ENCODE peak calls at places on chromosomes 1 and 21, in nine cellular contexts. Z is lower lobe of right lung, C is WERI-Rb-1, R is sigmoid colon, P is A549, M is AG04450, F is HepG2, N is coronary artery, J is dorsolateral prefrontal cortex. O is an unnamed sample.

GRCh38 chr1:207754942-207755689 is 3.3 kb downstream of the CD46 start:
- DNase-seq in M (no peak), F (no peak), Z (no peak), N (no peak), R (no peak), J (no peak), P (no peak), C (no peak), O (no peak)

GRCh38 chr1:25063591-25064416 is 133.7 kb upstream of the RUNX3 start:
- DNase-seq in C (no peak), P (peak; percentile 15), J (no peak), N (no peak), Z (peak; percentile 6), R (no peak), F (no peak), M (no peak), O (no peak)

GRCh38 chr1:46117810-46118494 is 14.5 kb downstream of the PIK3R3 start:
- DNase-seq in N (no peak), P (no peak), M (no peak), Z (no peak), F (no peak), R (no peak), C (no peak), J (no peak), O (no peak)

GRCh38 chr1:71521655-71522264 is 440.9 kb upstream of the ZRANB2 start:
- DNase-seq in F (peak; percentile 2), M (peak; percentile 11), N (no peak), R (no peak), J (no peak), Z (no peak), C (peak; percentile 44), P (no peak), O (peak; percentile 55)

GRCh38 chr21:18244721-18245486 is at the start of gene CHODL:
- DNase-seq in R (no peak), Z (no peak), M (no peak), C (peak; percentile 31), J (no peak), F (no peak), P (no peak), N (no peak), O (no peak)

GRCh38 chr1:97870574-97870973 is 50.3 kb downstream of the DPYD start:
- DNase-seq in R (no peak), F (no peak), N (no peak), C (no peak), J (no peak), Z (no peak), P (no peak), M (no peak), O (no peak)

GRCh38 chr1:42746436-42747105 is 6.5 kb upstream of the CLDN19 start:
- DNase-seq in P (no peak), C (no peak), M (no peak), J (no peak), Z (no peak), R (no peak), N (no peak), F (no peak), O (no peak)

GRCh38 chr1:36285450-36286101 is 20.6 kb upstream of the SH3D21 start:
- DNase-seq in Z (no peak), N (no peak), R (peak; percentile 82), F (peak; percentile 86), C (peak; percentile 58), P (peak; percentile 73), J (no peak), M (peak; percentile 81), O (peak; percentile 90)

GRCh38 chr1:242205622-242206489 is 207.0 kb upstream of the MAP1LC3C start:
- DNase-seq in J (peak; percentile 58), P (no peak), N (no peak), Z (no peak), F (no peak), M (no peak), R (no peak), C (no peak), O (peak; percentile 2)

GRCh38 chr1:74506311-74506710 is 6.1 kb downstream of the LRRC53 start:
- DNase-seq in P (no peak), Z (no peak), C (peak; percentile 60), N (no peak), R (no peak), F (no peak), M (no peak), J (no peak), O (no peak)

GRCh38 chr1:109247401-109248365 is 1.7 kb upstream of the CELSR2 start:
- DNase-seq in F (no peak), Z (no peak), C (no peak), P (no peak), R (peak; percentile 44), M (no peak), N (peak; percentile 66), J (no peak), O (no peak)

GRCh38 chr1:200363200-200363933 is 46.5 kb downstream of the ZNF281 start:
- DNase-seq in F (no peak), Z (no peak), P (no peak), C (no peak), R (no peak), N (no peak), M (no peak), J (no peak), O (no peak)

GRCh38 chr1:153192697-153193096 is 10.5 kb upstream of the LELP1 start:
- DNase-seq in Z (no peak), F (peak; percentile 8), C (peak; percentile 91), M (no peak), R (no peak), J (no peak), P (no peak), N (no peak), O (no peak)

GRCh38 chr1:153194331-153195050 is 8.7 kb upstream of the LELP1 start:
- DNase-seq in N (no peak), J (no peak), R (no peak), M (no peak), F (no peak), Z (no peak), P (no peak), C (no peak), O (no peak)

GRCh38 chr1:153195216-153195615 is 8.0 kb upstream of the LELP1 start:
- DNase-seq in Z (no peak), C (no peak), N (no peak), F (no peak), M (no peak), R (no peak), P (no peak), J (no peak), O (no peak)

GRCh38 chr1:153190373-153190772 is 12.9 kb upstream of the LELP1 start:
- DNase-seq in M (no peak), N (no peak), C (peak; percentile 63), F (no peak), Z (no peak), J (no peak), R (no peak), P (no peak), O (no peak)
- TF ChIP-seq CTCF in M (no peak), N (no peak), C (peak; percentile 94), F (peak; percentile 7), Z (no peak), J (no peak), R (no peak), P (no peak), O (no peak)

GRCh38 chr1:53737648-53738204 is 1.2 kb downstream of the GLIS1 start:
- DNase-seq in R (no peak), M (no peak), J (no peak), F (no peak), N (no peak), Z (no peak), C (no peak), P (no peak), O (no peak)
- H3K4me3 ChIP-seq in R (no peak overlapping the region), M (peak overlapping the region; percentile 84), J (peak overlapping the region; percentile 70), F (no peak overlapping the region), N (peak overlapping the region; percentile 87), Z (peak overlapping the region; percentile 64), C (no peak overlapping the region), P (no peak overlapping the region), O (peak overlapping the region; percentile 74)

DNA sequence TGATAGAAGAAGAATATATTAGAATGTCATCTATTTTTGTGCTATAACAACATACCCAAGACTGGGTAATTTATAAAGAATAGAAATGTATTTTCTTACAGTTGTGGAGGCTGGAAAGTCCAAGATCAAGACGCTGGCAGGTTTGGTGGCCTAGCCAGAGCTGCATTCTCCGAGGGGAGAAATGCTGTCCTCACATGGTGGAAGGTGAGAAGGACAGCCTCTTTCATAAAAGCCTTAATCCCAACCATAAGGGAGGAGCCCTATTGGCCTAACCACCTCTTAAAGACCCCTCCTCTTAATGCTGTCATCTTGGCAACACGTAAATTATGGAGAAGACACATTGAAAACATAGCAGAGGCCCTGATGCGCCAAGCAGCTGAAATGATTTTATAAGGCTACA is 60.1 kb upstream of the KAZN start:
- DNase-seq in Z (no peak), C (peak; percentile 13), F (no peak), J (no peak), M (no peak), N (no peak), P (no peak), R (no peak), O (no peak)
- TF ChIP-seq CTCF in Z (no peak), C (peak; percentile 54), F (peak; percentile 7), J (no peak), M (peak; percentile 30), N (no peak), P (no peak), R (no peak), O (peak; percentile 43)

GRCh38 chr21:46248827-46249226 is 20.3 kb upstream of the LSS start:
- DNase-seq in J (no peak), C (no peak), Z (no peak), P (no peak), R (no peak), M (no peak), F (no peak), N (no peak), O (no peak)

GRCh38 chr21:46253610-46254124 is 25.1 kb upstream of the LSS start:
- DNase-seq in M (no peak), N (no peak), R (no peak), Z (no peak), J (no peak), F (no peak), P (no peak), C (no peak), O (no peak)

GRCh38 chr21:46252840-46253239 is 24.3 kb upstream of the LSS start:
- DNase-seq in Z (no peak), N (no peak), P (no peak), C (no peak), F (peak; percentile 22), J (no peak), M (no peak), R (no peak), O (no peak)

GRCh38 chr21:46247699-46248460 is 19.3 kb upstream of the LSS start:
- DNase-seq in C (no peak), N (no peak), Z (no peak), J (no peak), R (no peak), F (no peak), M (no peak), P (no peak), O (no peak)

DNA sequence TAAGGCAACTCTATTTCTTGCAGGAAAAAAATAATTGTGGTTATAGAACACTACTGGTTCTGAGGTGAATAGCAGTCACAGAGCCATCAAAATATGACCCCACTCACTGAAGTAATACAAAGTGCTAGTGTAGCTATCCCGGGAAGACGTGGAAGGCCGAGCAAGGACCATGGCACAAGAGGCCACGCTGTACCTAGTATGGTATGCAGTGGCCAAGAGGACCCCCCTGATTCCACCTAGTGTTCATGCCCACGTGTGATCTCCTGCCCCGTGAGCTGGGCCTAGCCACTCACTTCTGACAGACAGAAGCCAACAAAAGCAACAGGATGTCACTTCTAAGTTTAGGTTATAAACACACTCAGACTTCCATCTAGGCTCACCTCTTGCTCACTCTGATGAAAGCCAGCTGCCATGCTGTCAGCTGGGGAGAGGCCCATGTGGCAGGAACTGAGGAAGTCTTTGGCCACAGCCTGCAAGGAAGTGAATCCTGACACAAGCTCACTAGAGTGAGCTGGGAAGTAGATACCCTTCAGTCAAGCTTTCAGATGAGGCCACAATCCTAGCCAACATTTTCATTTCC is 21.7 kb upstream of the LSS start:
- DNase-seq in N (no peak), Z (no peak), F (no peak), J (no peak), C (no peak), M (no peak), R (no peak), P (no peak), O (no peak)
- H3K4me3 ChIP-seq in N (no peak overlapping the region), Z (no peak overlapping the region), F (no peak overlapping the region), J (no peak overlapping the region), C (no peak overlapping the region), M (no peak overlapping the region), R (no peak overlapping the region), P (no peak overlapping the region), O (no peak overlapping the region)